ENCODE peak calls at places on chromosomes 16 and 17, in seven cellular contexts. One of them, this sample, is unnamed.

GRCh38 chr17:81701288-81702071 is 1.7 kb upstream of the MRPL12 start:
- DNase-seq in kidney glomerular epithelial cell: no peak
- DNase-seq in M059J: no peak
- DNase-seq in H7: no peak
- DNase-seq in bronchial epithelial cell: no peak
- DNase-seq in activated T-cell treated with anti-CD3 and anti-CD28 coated beads for 24 hours: no peak
- DNase-seq in HCEC 1CT: no peak
- DNase-seq in this sample: peak

GRCh38 chr16:26645629-26646028 is 421.1 kb upstream of the C16orf82 start:
- DNase-seq in kidney glomerular epithelial cell: no peak
- DNase-seq in M059J: peak
- DNase-seq in H7: peak
- DNase-seq in bronchial epithelial cell: no peak
- DNase-seq in activated T-cell treated with anti-CD3 and anti-CD28 coated beads for 24 hours: peak
- DNase-seq in HCEC 1CT: no peak
- DNase-seq in this sample: no peak

GRCh38 chr17:21278304-21279197 is 6.0 kb upstream of the MAP2K3 start:
- DNase-seq in kidney glomerular epithelial cell: no peak
- DNase-seq in M059J: no peak
- DNase-seq in H7: no peak
- DNase-seq in bronchial epithelial cell: no peak
- DNase-seq in activated T-cell treated with anti-CD3 and anti-CD28 coated beads for 24 hours: no peak
- DNase-seq in HCEC 1CT: no peak
- DNase-seq in this sample: no peak

GRCh38 chr16:31131841-31132271 is 3.7 kb downstream of the PRSS8 start:
- DNase-seq in kidney glomerular epithelial cell: no peak
- DNase-seq in M059J: no peak
- DNase-seq in H7: peak
- DNase-seq in bronchial epithelial cell: peak
- DNase-seq in activated T-cell treated with anti-CD3 and anti-CD28 coated beads for 24 hours: no peak
- DNase-seq in HCEC 1CT: no peak
- DNase-seq in this sample: no peak

GRCh38 chr16:23679274-23679985 is 741 bp downstream of the PLK1 start:
- DNase-seq in kidney glomerular epithelial cell: peak
- DNase-seq in M059J: peak
- DNase-seq in H7: peak
- DNase-seq in bronchial epithelial cell: peak
- DNase-seq in activated T-cell treated with anti-CD3 and anti-CD28 coated beads for 24 hours: no peak
- DNase-seq in HCEC 1CT: peak
- DNase-seq in this sample: peak

GRCh38 chr16:14240216-14240843 is 169.2 kb downstream of the MRTFB start:
- DNase-seq in kidney glomerular epithelial cell: no peak
- DNase-seq in M059J: no peak
- DNase-seq in H7: no peak
- DNase-seq in bronchial epithelial cell: no peak
- DNase-seq in activated T-cell treated with anti-CD3 and anti-CD28 coated beads for 24 hours: no peak
- DNase-seq in HCEC 1CT: no peak
- DNase-seq in this sample: no peak

GRCh38 chr17:16381496-16381820 is 567 bp downstream of the UBB start:
- DNase-seq in kidney glomerular epithelial cell: no peak
- DNase-seq in M059J: no peak
- DNase-seq in H7: no peak
- DNase-seq in bronchial epithelial cell: peak
- DNase-seq in activated T-cell treated with anti-CD3 and anti-CD28 coated beads for 24 hours: no peak
- DNase-seq in HCEC 1CT: peak
- DNase-seq in this sample: peak

GRCh38 chr16:10992797-10993196 is 48.4 kb downstream of the CLEC16A start:
- DNase-seq in kidney glomerular epithelial cell: peak
- DNase-seq in M059J: peak
- DNase-seq in H7: peak
- DNase-seq in bronchial epithelial cell: peak
- DNase-seq in activated T-cell treated with anti-CD3 and anti-CD28 coated beads for 24 hours: no peak
- DNase-seq in HCEC 1CT: peak
- DNase-seq in this sample: peak

GRCh38 chr16:9122969-9123368 is 31.5 kb downstream of the HAPSTR1 start:
- DNase-seq in kidney glomerular epithelial cell: no peak
- DNase-seq in M059J: no peak
- DNase-seq in H7: no peak
- DNase-seq in bronchial epithelial cell: no peak
- DNase-seq in activated T-cell treated with anti-CD3 and anti-CD28 coated beads for 24 hours: no peak
- DNase-seq in HCEC 1CT: no peak
- DNase-seq in this sample: no peak

GRCh38 chr17:8408371-8408770 is 10.7 kb upstream of the RNF222 start:
- DNase-seq in kidney glomerular epithelial cell: peak
- DNase-seq in M059J: peak
- DNase-seq in H7: peak
- DNase-seq in bronchial epithelial cell: peak
- DNase-seq in activated T-cell treated with anti-CD3 and anti-CD28 coated beads for 24 hours: no peak
- DNase-seq in HCEC 1CT: no peak
- DNase-seq in this sample: no peak

GRCh38 chr17:72569193-72569946 is 448.6 kb downstream of the SOX9 start:
- DNase-seq in kidney glomerular epithelial cell: no peak
- DNase-seq in M059J: no peak
- DNase-seq in H7: no peak
- DNase-seq in bronchial epithelial cell: no peak
- DNase-seq in activated T-cell treated with anti-CD3 and anti-CD28 coated beads for 24 hours: no peak
- DNase-seq in HCEC 1CT: no peak
- DNase-seq in this sample: no peak

GRCh38 chr17:33197342-33197741 is 95.8 kb downstream of the ASIC2 start:
- DNase-seq in kidney glomerular epithelial cell: no peak
- DNase-seq in M059J: no peak
- DNase-seq in H7: no peak
- DNase-seq in bronchial epithelial cell: no peak
- DNase-seq in activated T-cell treated with anti-CD3 and anti-CD28 coated beads for 24 hours: no peak
- DNase-seq in HCEC 1CT: no peak
- DNase-seq in this sample: no peak

GRCh38 chr17:42804918-42805367 is 6.3 kb downstream of the CNTD1 start:
- DNase-seq in kidney glomerular epithelial cell: no peak
- DNase-seq in M059J: no peak
- DNase-seq in H7: no peak
- DNase-seq in bronchial epithelial cell: no peak
- DNase-seq in activated T-cell treated with anti-CD3 and anti-CD28 coated beads for 24 hours: no peak
- DNase-seq in HCEC 1CT: no peak
- DNase-seq in this sample: no peak

GRCh38 chr16:22888791-22889190 is 74.8 kb downstream of the HS3ST2 start:
- DNase-seq in kidney glomerular epithelial cell: no peak
- DNase-seq in M059J: no peak
- DNase-seq in H7: peak
- DNase-seq in bronchial epithelial cell: no peak
- DNase-seq in activated T-cell treated with anti-CD3 and anti-CD28 coated beads for 24 hours: no peak
- DNase-seq in HCEC 1CT: no peak
- DNase-seq in this sample: peak

GRCh38 chr17:4997302-4998026 is at the start of the genes INCA1 and KIF1C:
- DNase-seq in kidney glomerular epithelial cell: peak
- DNase-seq in M059J: peak
- DNase-seq in H7: peak
- DNase-seq in bronchial epithelial cell: peak
- DNase-seq in activated T-cell treated with anti-CD3 and anti-CD28 coated beads for 24 hours: peak
- DNase-seq in HCEC 1CT: peak
- DNase-seq in this sample: peak

GRCh38 chr16:66961065-66961744 is at the start of gene CES3:
- DNase-seq in kidney glomerular epithelial cell: peak
- DNase-seq in M059J: peak
- DNase-seq in H7: peak
- DNase-seq in bronchial epithelial cell: peak
- DNase-seq in activated T-cell treated with anti-CD3 and anti-CD28 coated beads for 24 hours: peak
- DNase-seq in HCEC 1CT: peak
- DNase-seq in this sample: peak

GRCh38 chr16:67650023-67650422 is 5.1 kb downstream of the CARMIL2 start:
- DNase-seq in kidney glomerular epithelial cell: no peak
- DNase-seq in M059J: no peak
- DNase-seq in H7: no peak
- DNase-seq in bronchial epithelial cell: no peak
- DNase-seq in activated T-cell treated with anti-CD3 and anti-CD28 coated beads for 24 hours: no peak
- DNase-seq in HCEC 1CT: no peak
- DNase-seq in this sample: no peak

GRCh38 chr17:7858487-7858832 is 657 bp downstream of the CYB5D1 start:
- DNase-seq in kidney glomerular epithelial cell: peak
- DNase-seq in M059J: peak
- DNase-seq in H7: peak
- DNase-seq in bronchial epithelial cell: no peak
- DNase-seq in activated T-cell treated with anti-CD3 and anti-CD28 coated beads for 24 hours: no peak
- DNase-seq in HCEC 1CT: peak
- DNase-seq in this sample: peak

This sample was measured in RKO.